ENCODE peak calls at places on chromosomes 3 and 15, in eight cellular contexts. F, U, J, E, R, H, X and C are unnamed samples.

GRCh38 chr15:69253156-69253555 is 45.6 kb upstream of the PAQR5 start:
- DNase-seq in F (no peak), U (peak; percentile 8), J (peak; percentile 93), E (no peak), R (no peak), H (no peak), X (no peak), C (no peak)

GRCh38 chr3:125141596-125142417 is 70.7 kb downstream of the SLC12A8 start:
- DNase-seq in F (peak; percentile 49), U (peak; percentile 80), J (no peak), E (peak; percentile 29), R (peak; percentile 73), H (peak; percentile 74), X (peak; percentile 31), C (peak; percentile 84)

GRCh38 chr15:100284701-100285100 is 57.1 kb downstream of the ADAMTS17 start:
- DNase-seq in F (peak; percentile 44), U (no peak), J (peak; percentile 26), E (no peak), R (peak; percentile 91), H (peak; percentile 36), X (peak; percentile 67), C (peak; percentile 90)

GRCh38 chr15:83098079-83098478 is 9.4 kb upstream of the TM6SF1 start:
- DNase-seq in F (no peak), U (no peak), J (no peak), E (no peak), R (no peak), H (no peak), X (no peak), C (no peak)

GRCh38 chr15:77907824-77908751 is 169.4 kb downstream of the TBC1D2B start:
- DNase-seq in F (peak; percentile 49), U (peak; percentile 45), J (peak; percentile 39), E (no peak), R (peak; percentile 71), H (peak; percentile 84), X (peak; percentile 63), C (peak; percentile 57)

GRCh38 chr3:196971094-196971698 is 2.6 kb upstream of the PIGZ start:
- DNase-seq in F (no peak), U (no peak), J (no peak), E (no peak), R (no peak), H (no peak), X (no peak), C (no peak)

GRCh38 chr15:68655686-68656437 is 77.1 kb downstream of the CORO2B start:
- DNase-seq in F (no peak), U (no peak), J (no peak), E (no peak), R (no peak), H (no peak), X (no peak), C (peak; percentile 40)

GRCh38 chr15:65086680-65087111 is 10.2 kb downstream of the KBTBD13 start:
- DNase-seq in F (no peak), U (no peak), J (no peak), E (no peak), R (no peak), H (no peak), X (no peak), C (peak; percentile 68)

GRCh38 chr3:129795596-129795995 is 97.9 kb downstream of the TMCC1 start:
- DNase-seq in F (no peak), U (no peak), J (peak; percentile 73), E (no peak), R (no peak), H (no peak), X (no peak), C (no peak)

GRCh38 chr15:90062023-90062728 is 40.1 kb downstream of the IDH2 start:
- DNase-seq in F (peak; percentile 77), U (peak; percentile 79), J (no peak), E (no peak), R (no peak), H (peak; percentile 91), X (peak; percentile 86), C (no peak)

GRCh38 chr3:57150097-57150496 is 15.1 kb downstream of the IL17RD start:
- DNase-seq in F (no peak), U (peak; percentile 61), J (no peak), E (no peak), R (no peak), H (no peak), X (no peak), C (no peak)

GRCh38 chr3:123406598-123406997 is 42.3 kb downstream of the ADCY5 start:
- DNase-seq in F (peak; percentile 56), U (no peak), J (no peak), E (no peak), R (peak; percentile 94), H (peak; percentile 72), X (no peak), C (peak; percentile 98)

GRCh38 chr3:59798372-59799086 is 748.7 kb upstream of the CFAP20DC start:
- DNase-seq in F (no peak), U (no peak), J (no peak), E (no peak), R (no peak), H (no peak), X (no peak), C (no peak)

GRCh38 chr15:69384626-69385025 is 29.5 kb upstream of the KIF23 start:
- DNase-seq in F (no peak), U (no peak), J (no peak), E (no peak), R (no peak), H (no peak), X (no peak), C (peak; percentile 39)

GRCh38 chr3:101036213-101036618 is 43.0 kb upstream of the ABI3BP start:
- DNase-seq in F (peak; percentile 53), U (peak; percentile 15), J (peak; percentile 96), E (no peak), R (no peak), H (no peak), X (peak; percentile 33), C (no peak)

GRCh38 chr3:50168388-50168787 is 13.3 kb downstream of the SEMA3F start:
- DNase-seq in F (no peak), U (peak; percentile 72), J (no peak), E (no peak), R (no peak), H (no peak), X (no peak), C (no peak)

GRCh38 chr3:130849111-130849552 is 44.8 kb upstream of the ATP2C1 start:
- DNase-seq in F (peak; percentile 50), U (no peak), J (no peak), E (no peak), R (no peak), H (peak; percentile 70), X (peak; percentile 81), C (no peak)

GRCh38 chr3:59809750-59810444 is 760.1 kb upstream of the CFAP20DC start:
- DNase-seq in F (no peak), U (no peak), J (peak; percentile 29), E (no peak), R (no peak), H (no peak), X (no peak), C (no peak)

GRCh38 chr3:59660376-59660775 is 610.6 kb upstream of the CFAP20DC start:
- DNase-seq in F (no peak), U (no peak), J (peak; percentile 4), E (no peak), R (no peak), H (no peak), X (no peak), C (no peak)

GRCh38 chr3:45966969-45967640 is 23.8 kb downstream of the CXCR6 start:
- DNase-seq in F (no peak), U (no peak), J (no peak), E (no peak), R (no peak), H (no peak), X (no peak), C (no peak)

GRCh38 chr3:45967724-45968123 is 24.5 kb downstream of the CXCR6 start:
- DNase-seq in F (no peak), U (no peak), J (no peak), E (no peak), R (no peak), H (no peak), X (no peak), C (peak; percentile 78)

GRCh38 chr3:45969152-45969551 is 25.9 kb downstream of the CXCR6 start:
- DNase-seq in F (no peak), U (no peak), J (no peak), E (no peak), R (no peak), H (no peak), X (no peak), C (no peak)

GRCh38 chr3:45968706-45969105 is 25.4 kb downstream of the CXCR6 start:
- DNase-seq in F (no peak), U (no peak), J (peak; percentile 66), E (no peak), R (no peak), H (no peak), X (no peak), C (no peak)

GRCh38 chr3:45968149-45968548 is 24.9 kb downstream of the CXCR6 start:
- DNase-seq in F (no peak), U (no peak), J (no peak), E (no peak), R (no peak), H (no peak), X (no peak), C (no peak)
- TF ChIP-seq CTCF in F (no peak), U (no peak), J (no peak), E (no peak), R (no peak), H (no peak), X (no peak), C (no peak)

GRCh38 chr15:98881526-98882517 is 125.8 kb downstream of the PGPEP1L start:
- DNase-seq in F (no peak), U (peak; percentile 54), J (peak; percentile 60), E (no peak), R (no peak), H (no peak), X (peak; percentile 36), C (no peak)
- H3K27ac ChIP-seq in F (no peak overlapping the region), U (no peak overlapping the region), J (no peak overlapping the region), E (no peak overlapping the region), R (no peak overlapping the region), H (no peak overlapping the region), X (no peak overlapping the region), C (no peak overlapping the region)

GRCh38 chr15:84750583-84751092 is 2.2 kb downstream of the ZNF592 start:
- DNase-seq in F (no peak), U (peak; percentile 29), J (no peak), E (no peak), R (no peak), H (no peak), X (no peak), C (no peak)
- H3K4me1 ChIP-seq in F (peaks cover 8% of the 10 kb centered on the region), U (peaks cover 22% of the 10 kb centered on the region), J (peaks cover 35% of the 10 kb centered on the region), E (peaks cover 52% of the 10 kb centered on the region), R (peaks cover 72% of the 10 kb centered on the region), H (peaks cover 37% of the 10 kb centered on the region), X (peaks cover 75% of the 10 kb centered on the region), C (no peaks in the 10 kb centered on the region)

GRCh38 chr3:194315088-194315964 is 35.8 kb downstream of the CPN2 start:
- DNase-seq in F (peak; percentile 83), U (peak; percentile 95), J (peak; percentile 80), E (peak; percentile 71), R (peak; percentile 86), H (peak; percentile 88), X (peak; percentile 87), C (peak; percentile 94)

GRCh38 chr3:194313642-194314430 is 37.3 kb downstream of the CPN2 start:
- DNase-seq in F (no peak), U (peak; percentile 52), J (peak; percentile 53), E (no peak), R (peak; percentile 57), H (peak; percentile 39), X (no peak), C (peak; percentile 94)

GRCh38 chr3:194316918-194317317 is 34.2 kb downstream of the CPN2 start:
- DNase-seq in F (no peak), U (no peak), J (no peak), E (no peak), R (peak; percentile 37), H (no peak), X (no peak), C (no peak)

GRCh38 chr3:194314669-194315068 is 36.5 kb downstream of the CPN2 start:
- DNase-seq in F (no peak), U (no peak), J (no peak), E (no peak), R (peak; percentile 31), H (no peak), X (no peak), C (no peak)

GRCh38 chr3:194315965-194316361 is 35.2 kb downstream of the CPN2 start:
- DNase-seq in F (no peak), U (no peak), J (peak; percentile 37), E (no peak), R (peak; percentile 46), H (no peak), X (no peak), C (peak; percentile 75)
- TF ChIP-seq CTCF in F (no peak), U (no peak), J (no peak), E (peak; percentile 42), R (no peak), H (no peak), X (no peak), C (no peak)